ENCODE peak calls at places on chromosomes 3 and 15, in four cellular contexts. Q is kidney, Y is AG10803, E is dorsolateral prefrontal cortex. G is an unnamed sample.

GRCh38 chr15:40806672-40807027 is 239 bp upstream of the ZFYVE19 start:
- DNase-seq in Q (no peak), Y (no peak), E (no peak), G (no peak)

GRCh38 chr15:70259030-70259424 is 161.3 kb upstream of the TLE3 start:
- DNase-seq in Q (peak), Y (peak), E (peak), G (no peak)

GRCh38 chr15:65421360-65422215 is 1.2 kb downstream of the IGDCC4 start:
- DNase-seq in Q (no peak), Y (peak), E (peak), G (peak)

GRCh38 chr3:194300392-194300758 is 50.8 kb downstream of the CPN2 start:
- DNase-seq in Q (peak), Y (peak), E (peak), G (peak)

GRCh38 chr3:197599089-197599765 is 43.5 kb upstream of the BDH1 start:
- DNase-seq in Q (peak), Y (peak), E (peak), G (no peak)

GRCh38 chr3:69244036-69244435 is 121.6 kb upstream of the LMOD3 start:
- DNase-seq in Q (no peak), Y (no peak), E (no peak), G (no peak)

GRCh38 chr3:158642005-158642404 is 2.3 kb upstream of the GFM1 start:
- DNase-seq in Q (no peak), Y (no peak), E (no peak), G (no peak)

GRCh38 chr3:51559266-51559907 is 20.9 kb downstream of the RAD54L2 start:
- DNase-seq in Q (no peak), Y (peak), E (no peak), G (no peak)

GRCh38 chr3:32018723-32019564 is 37.4 kb downstream of the ZNF860 start:
- DNase-seq in Q (no peak), Y (peak), E (no peak), G (no peak)

GRCh38 chr15:31346367-31347066 is 19.9 kb downstream of the KLF13 start:
- DNase-seq in Q (no peak), Y (no peak), E (no peak), G (no peak)

GRCh38 chr3:115814778-115815380 is 191.6 kb downstream of the GAP43 start:
- DNase-seq in Q (peak), Y (peak), E (peak), G (no peak)

GRCh38 chr3:119292666-119293065 is 1.5 kb upstream of the ARHGAP31 start:
- DNase-seq in Q (no peak), Y (no peak), E (no peak), G (peak)

GRCh38 chr3:31294430-31295149 is 238.1 kb upstream of the STT3B start:
- DNase-seq in Q (no peak), Y (no peak), E (no peak), G (no peak)

GRCh38 chr15:40693904-40694705 is 869 bp upstream of the RAD51 start:
- DNase-seq in Q (no peak), Y (no peak), E (no peak), G (no peak)

GRCh38 chr3:126955004-126955790 is 27.7 kb upstream of the PLXNA1 start:
- DNase-seq in Q (peak), Y (no peak), E (no peak), G (peak)

GRCh38 chr3:24615177-24615576 is 120.5 kb upstream of the THRB start:
- DNase-seq in Q (no peak), Y (no peak), E (no peak), G (no peak)

GRCh38 chr3:14617508-14618023 is 34.0 kb upstream of the CCDC174 start:
- DNase-seq in Q (no peak), Y (no peak), E (no peak), G (no peak)

GRCh38 chr15:47412802-47413201 is 304.5 kb upstream of the SEMA6D start:
- DNase-seq in Q (no peak), Y (no peak), E (no peak), G (no peak)

GRCh38 chr3:180280601-180281000 is 243.9 kb upstream of the PEX5L start:
- DNase-seq in Q (no peak), Y (peak), E (no peak), G (no peak)

GRCh38 chr3:179446501-179446900 is 4.8 kb downstream of the GNB4 start:
- DNase-seq in Q (no peak), Y (peak), E (no peak), G (no peak)

GRCh38 chr3:157071744-157072525 is 88.0 kb downstream of the CCNL1 start:
- DNase-seq in Q (no peak), Y (no peak), E (no peak), G (no peak)

GRCh38 chr3:40317061-40317676 is 7.7 kb downstream of the EIF1B start:
- DNase-seq in Q (no peak), Y (peak), E (no peak), G (no peak)

GRCh38 chr15:26020871-26021270 is 157.7 kb upstream of the ATP10A start:
- DNase-seq in Q (no peak), Y (no peak), E (no peak), G (no peak)

GRCh38 chr3:192905980-192906678 is 11.5 kb downstream of the MB21D2 start:
- DNase-seq in Q (no peak), Y (no peak), E (no peak), G (no peak)

GRCh38 chr15:49692514-49693090 is 71.8 kb downstream of the DTWD1 start:
- DNase-seq in Q (no peak), Y (peak), E (no peak), G (no peak)

GRCh38 chr3:108085821-108086350 is 4.9 kb downstream of the CD47 start:
- DNase-seq in Q (no peak), Y (peak), E (no peak), G (no peak)

GRCh38 chr15:56341201-56341600 is 24.0 kb upstream of the TEX9 start:
- DNase-seq in Q (no peak), Y (no peak), E (no peak), G (no peak)

GRCh38 chr3:62525276-62525675 is 151.9 kb upstream of the FEZF2 start:
- DNase-seq in Q (no peak), Y (peak), E (no peak), G (no peak)

GRCh38 chr3:157104928-157105652 is 54.9 kb downstream of the CCNL1 start:
- DNase-seq in Q (no peak), Y (no peak), E (no peak), G (no peak)

GRCh38 chr15:43376017-43376705 is 5.3 kb downstream of the TUBGCP4 start:
- DNase-seq in Q (no peak), Y (peak), E (no peak), G (no peak)

GRCh38 chr15:64665179-64665578 is 110.2 kb downstream of the RBPMS2 start:
- DNase-seq in Q (no peak), Y (no peak), E (no peak), G (no peak)

GRCh38 chr3:21294768-21295167 is 456.2 kb downstream of the ZNF385D start:
- DNase-seq in Q (no peak), Y (peak), E (no peak), G (no peak)

GRCh38 chr3:74067296-74067695 is 442.6 kb upstream of the PDZRN3 start:
- DNase-seq in Q (no peak), Y (peak), E (no peak), G (no peak)
- TF ChIP-seq CTCF in Q (no peak), Y (peak), E (peak), G (peak)

DNA sequence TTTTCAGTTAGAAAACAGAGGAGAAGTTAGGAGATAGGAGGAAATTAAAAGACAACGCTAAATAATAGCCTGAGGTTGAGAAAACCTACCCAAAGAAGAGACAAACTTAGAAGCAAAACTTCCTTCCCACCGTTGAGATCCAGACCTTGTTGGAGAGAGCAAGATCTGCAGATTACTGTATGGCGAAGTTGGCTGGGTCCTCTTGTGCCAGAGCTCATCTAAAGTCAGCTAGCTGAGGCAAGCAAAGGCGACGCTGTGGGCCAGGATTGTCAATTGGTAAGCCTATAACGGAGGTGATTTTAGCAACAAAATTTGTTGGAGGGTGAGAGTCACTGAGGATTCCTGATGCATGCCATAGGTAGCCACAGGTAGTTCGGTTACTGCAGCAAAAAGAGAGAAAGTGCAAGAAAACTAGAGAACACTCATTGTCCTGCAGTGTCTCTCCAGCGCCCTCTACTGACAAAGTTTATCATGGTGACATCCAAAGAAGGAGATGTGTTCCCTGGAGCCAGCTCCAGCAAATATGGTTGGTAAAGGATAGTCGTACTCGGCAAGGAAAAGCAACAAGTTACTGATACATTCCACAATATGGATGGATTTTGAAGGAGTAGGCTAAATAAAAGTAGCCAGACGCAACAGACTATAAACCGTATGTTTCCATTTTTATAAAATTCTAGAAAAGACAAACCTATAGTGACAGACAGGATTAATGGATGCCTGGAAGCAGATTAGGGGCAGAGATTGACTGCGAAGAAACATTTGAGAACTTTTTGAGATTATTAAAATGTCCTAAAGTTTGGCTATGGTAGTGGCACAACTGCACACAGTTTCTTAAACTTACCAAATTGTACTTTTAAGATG is 9.8 kb upstream of the OR5K4 start:
- DNase-seq in Q (no peak), Y (peak), E (no peak), G (no peak)
- TF ChIP-seq CTCF in Q (peak), Y (peak), E (peak), G (peak)

GRCh38 chr3:183182732-183183610 is 20.4 kb upstream of the LAMP3 start:
- DNase-seq in Q (no peak), Y (no peak), E (no peak), G (no peak)
- TF ChIP-seq CTCF in Q (no peak), Y (no peak), E (no peak), G (no peak)

DNA sequence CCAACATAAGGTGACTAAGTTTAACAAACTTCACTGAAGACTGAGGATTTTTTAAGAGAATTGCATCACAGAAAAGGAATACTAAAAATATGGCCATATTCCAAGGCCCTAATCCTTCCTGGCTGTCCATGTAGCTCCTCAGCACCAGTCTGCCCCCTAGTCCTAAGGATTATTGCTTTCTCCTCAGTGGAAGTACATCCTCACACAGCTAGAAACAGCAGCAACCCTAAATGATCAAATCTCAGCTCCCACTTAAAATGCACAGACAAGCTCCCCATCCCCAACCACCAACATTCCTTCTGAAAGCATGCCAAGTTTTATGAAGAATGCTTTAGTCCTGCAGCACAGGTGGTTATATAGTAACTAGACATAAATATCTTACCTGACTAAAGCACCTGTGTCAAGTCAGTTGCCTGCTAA is 14.7 kb downstream of the ST3GAL6 start:
- DNase-seq in Q (no peak), Y (peak), E (no peak), G (no peak)
- TF ChIP-seq CTCF in Q (no peak), Y (peak), E (no peak), G (peak)

GRCh38 chr3:189365609-189366564 is 194.1 kb downstream of the TPRG1 start:
- DNase-seq in Q (no peak), Y (peak), E (no peak), G (no peak)
- TF ChIP-seq CTCF in Q (no peak), Y (peak), E (no peak), G (peak)

DNA sequence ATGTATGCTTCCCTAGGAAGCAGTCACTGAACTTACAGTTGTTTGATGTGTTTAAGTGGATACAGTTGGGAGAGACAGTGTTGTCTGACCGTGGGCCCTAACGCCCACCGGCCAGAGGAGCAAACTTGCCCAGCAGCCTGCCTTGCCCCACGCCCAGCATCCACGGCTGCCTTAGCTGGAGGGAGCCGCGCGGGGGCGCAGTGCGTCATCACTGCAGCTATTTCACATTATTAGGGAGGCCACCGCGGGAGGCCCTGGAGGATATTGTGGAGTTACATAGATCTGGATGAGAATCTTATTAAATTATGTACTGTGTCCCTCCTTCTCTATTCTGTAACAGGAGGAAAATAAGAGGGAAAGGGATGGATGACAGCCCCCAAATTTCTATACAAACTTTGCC is 267.2 kb downstream of the GABRG3 start:
- DNase-seq in Q (no peak), Y (no peak), E (no peak), G (no peak)
- TF ChIP-seq CTCF in Q (no peak), Y (no peak), E (no peak), G (no peak)

DNA sequence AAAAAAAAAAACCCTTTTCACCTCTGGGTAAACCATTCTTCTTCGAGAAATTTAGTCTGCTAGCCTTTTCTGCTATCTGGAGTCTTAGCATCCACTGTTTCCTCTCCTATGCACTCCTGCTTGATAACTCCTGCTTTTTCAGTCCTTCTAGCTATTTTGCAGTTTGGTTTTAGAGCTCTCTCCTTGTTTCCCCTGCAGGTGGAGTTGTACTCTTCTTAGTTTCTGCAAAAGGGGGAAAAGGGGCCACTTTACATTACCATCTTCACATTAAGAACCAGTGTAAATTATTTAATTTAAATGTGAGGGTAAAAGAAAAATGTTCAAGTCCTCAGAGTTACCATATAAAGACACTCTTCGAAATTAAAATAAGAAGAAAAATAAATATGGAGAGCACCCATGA is 23.6 kb upstream of the MYLK start:
- DNase-seq in Q (no peak), Y (no peak), E (no peak), G (no peak)
- TF ChIP-seq CTCF in Q (no peak), Y (no peak), E (no peak), G (peak)

DNA sequence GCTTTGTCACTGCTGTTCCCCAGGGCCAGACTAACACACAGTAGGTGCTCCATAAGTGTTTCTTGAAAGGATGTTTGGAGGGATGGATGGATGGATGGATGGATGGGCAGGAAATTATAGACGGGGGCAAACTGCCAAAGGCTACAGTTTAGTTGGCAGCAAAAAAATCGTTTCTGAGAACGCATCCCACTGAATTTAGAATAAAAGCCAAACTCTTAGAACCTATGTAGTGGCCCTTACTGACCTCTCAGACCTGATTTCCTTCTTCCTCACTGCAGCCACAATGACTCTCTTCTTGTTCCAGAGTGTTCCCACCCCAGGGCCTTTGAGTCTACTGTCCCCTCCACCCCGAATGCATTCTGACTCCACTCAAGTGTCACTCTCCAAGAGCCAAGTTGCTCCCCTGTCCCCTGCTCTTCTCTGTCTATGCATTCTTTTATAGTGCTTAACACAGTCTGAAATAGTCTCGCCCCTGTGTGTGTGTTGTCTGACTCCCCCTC is 5.2 kb upstream of the GATA2 start:
- DNase-seq in Q (no peak), Y (no peak), E (peak), G (peak)
- TF ChIP-seq CTCF in Q (no peak), Y (no peak), E (peak), G (peak)